ENCODE peak calls at places on chromosomes 1 and 21, in seven cellular contexts. F is K562; B is CD8-positive, alpha-beta T cell; K is heart left ventricle; X is endodermal cell; E is lower lobe of right lung; G is CD8-positive, alpha-beta memory T cell. R is an unnamed sample. For H3K4me1, the result is how much of the 10 kb centered on the place peaks cover.

GRCh38 chr1:229803601-229804217 is 177.7 kb downstream of the URB2 start:
- DNase-seq in X (no peak), F (no peak), E (no peak), B (no peak), G (no peak), K (no peak), R (no peak)

GRCh38 chr1:56080123-56080522 is 499.2 kb downstream of the PLPP3 start:
- DNase-seq in K (no peak), B (no peak), E (no peak), F (no peak), X (no peak), G (no peak), R (no peak)

GRCh38 chr1:40848530-40849189 is 13.5 kb downstream of the CITED4 start:
- DNase-seq in E (peak), G (no peak), B (no peak), X (peak), K (peak), F (peak), R (peak)

GRCh38 chr1:229619002-229619401 is 6.9 kb downstream of the TAF5L start:
- DNase-seq in F (no peak), K (no peak), B (no peak), X (no peak), E (no peak), G (no peak), R (no peak)

GRCh38 chr21:38816400-38816973 is 10.8 kb downstream of the ETS2 start:
- DNase-seq in G (no peak), X (no peak), F (no peak), B (no peak), E (no peak), K (no peak), R (no peak)

GRCh38 chr1:98426092-98426491 is 235.4 kb upstream of the SNX7 start:
- DNase-seq in K (no peak), B (no peak), G (no peak), F (no peak), E (no peak), X (no peak), R (no peak)

GRCh38 chr1:51329443-51330325 is 678 bp downstream of the TTC39A start:
- DNase-seq in B (no peak), K (peak), G (no peak), X (no peak), E (peak), F (no peak), R (peak)

GRCh38 chr1:200894712-200895447 is at the start of gene INAVA:
- DNase-seq in F (no peak), X (peak), B (no peak), K (no peak), G (no peak), E (peak), R (no peak)

GRCh38 chr1:221437924-221438323 is 304.0 kb downstream of the DUSP10 start:
- DNase-seq in B (no peak), X (no peak), K (no peak), G (no peak), F (no peak), E (no peak), R (no peak)

GRCh38 chr1:179831225-179831624 is 46.4 kb downstream of the TOR1AIP2 start:
- DNase-seq in B (no peak), E (no peak), K (no peak), G (no peak), F (no peak), X (no peak), R (no peak)

GRCh38 chr1:237507005-237507404 is 383.7 kb downstream of the ZP4 start:
- DNase-seq in B (no peak), X (no peak), K (no peak), E (no peak), G (no peak), F (no peak), R (no peak)

GRCh38 chr1:150061632-150062101 is 5.9 kb upstream of the VPS45 start:
- DNase-seq in B (no peak), F (no peak), E (no peak), G (no peak), X (no peak), K (no peak), R (no peak)

GRCh38 chr21:38818336-38818723 is 12.6 kb downstream of the ETS2 start:
- DNase-seq in E (no peak), K (no peak), X (no peak), F (no peak), B (no peak), G (no peak), R (no peak)

GRCh38 chr1:160707171-160708109 is 4.2 kb downstream of the CD48 start:
- DNase-seq in E (no peak), X (no peak), B (no peak), G (no peak), F (no peak), K (no peak), R (no peak)

GRCh38 chr1:204975568-204976235 is 67.3 kb upstream of the CNTN2 start:
- DNase-seq in E (no peak), B (peak), X (peak), K (no peak), G (peak), F (peak), R (no peak)

GRCh38 chr21:44866780-44867179 is 6.7 kb downstream of the PTTG1IP start:
- DNase-seq in K (no peak), B (no peak), G (no peak), X (no peak), F (no peak), E (no peak), R (peak)

GRCh38 chr21:33022828-33023573 is 2.7 kb upstream of the OLIG2 start:
- DNase-seq in G (no peak), E (no peak), K (no peak), B (no peak), X (peak), F (no peak), R (no peak)
- H3K4me1 ChIP-seq in G (under half), E (under half), K (under half), B (under half), X (under half), F (under half), R (under half)

DNA sequence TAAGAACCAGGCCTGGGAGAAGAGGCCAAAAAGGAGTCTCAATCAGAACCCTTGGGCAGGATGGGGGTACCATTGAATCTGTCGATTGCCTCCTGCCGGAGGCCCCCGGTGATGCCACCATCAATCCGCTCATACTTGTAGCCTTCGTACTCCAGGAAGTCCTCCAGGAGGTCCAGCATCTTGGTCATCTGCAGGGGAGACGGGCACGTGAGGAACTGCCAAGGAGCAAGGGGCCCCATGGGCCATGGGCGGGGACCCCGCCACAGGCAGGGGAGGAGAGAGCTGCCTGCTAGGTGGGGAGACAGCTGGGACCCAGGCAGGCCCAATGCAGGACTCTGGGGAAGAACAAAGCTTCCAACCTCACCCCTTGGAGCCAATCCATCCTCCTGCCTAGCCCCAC is 48.6 kb downstream of the CHD5 start:
- DNase-seq in X (no peak), E (peak), G (no peak), B (no peak), K (no peak), F (no peak), R (peak)
- H3K4me3 ChIP-seq in X (no peak), E (no peak), G (no peak), B (no peak), K (no peak), F (no peak), R (no peak)

DNA sequence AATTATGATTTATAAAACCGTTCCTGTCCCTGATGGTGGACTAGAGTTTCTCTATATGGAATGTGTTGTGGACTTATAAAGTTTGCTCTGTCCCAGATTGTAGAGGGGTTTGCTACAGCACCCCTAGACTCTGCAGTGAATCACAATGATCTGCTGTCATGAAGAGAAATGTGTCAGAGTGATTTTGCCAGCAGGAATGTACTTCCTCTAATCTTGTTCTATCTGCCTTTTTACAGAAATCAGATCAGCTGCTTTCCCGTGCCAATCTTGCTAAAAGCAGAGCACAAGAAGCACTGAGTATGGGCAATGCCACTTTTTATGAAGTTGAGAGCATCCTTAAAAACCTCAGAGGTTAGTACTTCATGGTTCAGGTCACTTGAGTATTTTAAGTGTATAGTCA is 52.0 kb downstream of the LAMC2 start:
- DNase-seq in B (no peak), E (no peak), G (no peak), F (no peak), K (no peak), X (no peak), R (no peak)
- H3K4me1 ChIP-seq in B (under half), E (under half), G (under half), F (under half), K (under half), X (under half), R (under half)

DNA sequence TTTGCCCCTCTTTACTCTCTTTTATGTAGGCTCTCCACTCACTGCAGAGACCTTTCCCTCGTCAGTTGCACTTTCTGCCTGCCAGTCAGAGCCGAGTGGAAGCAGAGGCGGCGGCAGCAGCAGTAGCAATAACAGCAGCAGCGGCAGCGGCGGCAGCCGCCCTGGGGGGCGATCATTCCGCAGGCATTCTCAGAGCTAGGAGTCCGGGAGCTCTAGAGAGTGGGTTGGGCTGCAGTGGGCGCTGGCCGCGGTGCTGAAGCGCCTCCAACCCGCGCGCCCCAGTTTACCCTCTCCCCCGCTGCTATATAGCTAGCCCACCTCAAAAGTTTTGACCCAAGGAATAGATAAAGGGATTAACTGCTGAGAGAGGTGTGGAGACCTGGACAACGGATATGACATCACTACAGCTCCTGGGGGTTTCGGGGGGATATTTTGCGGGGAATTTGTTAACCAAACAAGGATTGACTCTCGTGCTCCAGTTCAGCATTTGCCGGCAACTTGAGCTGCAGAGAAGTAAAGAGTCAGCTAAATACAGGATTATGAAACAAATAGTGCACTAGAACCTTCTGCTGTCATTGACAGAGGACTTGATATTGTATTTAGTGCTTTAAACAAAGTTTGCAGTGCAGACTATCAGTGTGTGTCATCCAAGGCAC is at the start of gene OLFM3:
- DNase-seq in F (no peak), K (peak), X (peak), E (no peak), G (no peak), B (no peak), R (no peak)
- H3K4me3 ChIP-seq in F (no peak), K (no peak), X (peak), E (no peak), G (no peak), B (no peak), R (no peak)

GRCh38 chr21:42858957-42859890 is 20.1 kb downstream of the WDR4 start:
- DNase-seq in K (no peak), F (no peak), G (no peak), X (peak), B (no peak), E (no peak), R (no peak)
- H3K4me1 ChIP-seq in K (under half), F (under half), G (under half), X (under half), B (under half), E (under half), R (under half)

DNA sequence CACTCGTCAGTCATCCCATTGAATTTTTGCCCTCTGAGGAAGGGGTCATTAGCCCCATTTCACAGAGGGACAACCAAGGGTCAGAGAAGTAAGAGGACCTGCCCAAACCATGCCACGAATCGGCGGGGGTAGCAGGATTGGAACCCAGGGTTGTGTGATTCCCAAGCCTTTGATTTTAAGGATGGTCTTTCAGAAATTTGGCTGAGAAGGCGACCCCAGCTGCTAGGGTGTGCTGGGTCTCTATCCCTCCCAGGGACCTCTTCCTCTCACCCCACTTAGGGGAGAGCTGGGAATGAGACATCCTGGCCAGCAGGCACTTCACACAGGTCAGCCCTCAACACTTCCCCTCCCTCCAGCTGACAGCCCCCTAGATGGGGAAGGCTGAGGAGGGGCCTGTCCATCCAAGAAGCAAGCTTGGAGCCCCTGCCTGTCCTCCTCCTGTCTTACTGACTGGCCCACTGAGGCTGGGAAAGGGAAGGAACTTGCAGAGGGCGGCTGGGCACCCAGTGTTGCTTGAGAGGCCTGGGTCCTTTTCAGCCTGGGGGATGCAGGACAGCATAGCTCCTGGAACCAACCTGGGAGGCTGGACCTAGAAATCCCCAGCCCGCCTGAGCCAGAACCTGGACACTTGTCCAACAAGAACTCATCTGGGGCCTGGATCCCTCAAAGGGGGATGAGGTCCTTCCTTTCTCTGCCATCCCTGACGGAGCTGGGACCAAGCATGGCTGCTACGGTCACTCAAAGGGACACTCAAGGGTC is 1.7 kb downstream of the SDC3 start:
- DNase-seq in K (peak), E (no peak), F (no peak), X (peak), G (no peak), B (no peak), R (no peak)
- H3K4me3 ChIP-seq in K (peak), E (peak), F (no peak), X (peak), G (no peak), B (no peak), R (no peak)

DNA sequence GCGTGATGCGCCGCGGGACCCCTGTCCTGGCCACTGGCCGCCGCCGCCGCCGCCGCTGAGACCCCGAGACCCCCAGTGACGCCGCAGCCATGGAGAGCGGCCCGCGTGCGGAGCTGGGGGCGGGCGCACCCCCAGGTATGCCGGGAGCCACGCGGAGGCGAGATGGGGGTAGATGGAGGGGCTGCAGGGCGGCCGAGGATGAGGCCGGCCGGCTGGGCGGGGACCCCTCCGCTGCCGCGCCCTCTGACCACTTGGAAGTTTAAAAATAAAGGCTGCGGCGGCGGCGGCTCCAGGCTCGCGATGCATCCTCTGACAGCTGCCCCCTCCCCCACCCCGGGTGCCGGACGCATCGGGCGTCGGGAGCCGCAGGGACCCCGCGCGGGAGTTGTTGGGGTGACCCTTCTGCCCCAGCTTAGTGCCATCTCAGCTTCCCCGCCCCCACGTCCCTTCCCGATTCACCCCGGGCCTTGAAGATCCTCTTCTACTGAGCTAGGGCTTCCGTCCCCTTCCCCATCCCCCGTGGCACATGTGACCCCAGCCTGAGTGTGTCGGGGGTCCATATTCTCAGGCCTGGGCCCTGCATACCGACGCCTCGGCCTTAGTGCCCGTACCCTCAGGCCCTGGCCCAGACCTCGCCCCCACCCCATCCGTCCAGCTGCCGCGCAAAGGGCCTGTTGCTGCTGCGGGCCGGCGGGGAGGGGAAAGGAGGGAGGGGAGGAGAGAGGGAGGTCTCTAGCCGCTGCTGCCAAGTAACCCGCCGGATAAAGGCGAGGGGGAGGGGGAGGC is 562 bp downstream of the MAP7D1 start:
- DNase-seq in F (peak), G (peak), B (peak), X (peak), E (peak), K (peak), R (peak)
- H3K4me1 ChIP-seq in F (half or more), G (half or more), B (half or more), X (under half), E (half or more), K (half or more), R (half or more)

DNA sequence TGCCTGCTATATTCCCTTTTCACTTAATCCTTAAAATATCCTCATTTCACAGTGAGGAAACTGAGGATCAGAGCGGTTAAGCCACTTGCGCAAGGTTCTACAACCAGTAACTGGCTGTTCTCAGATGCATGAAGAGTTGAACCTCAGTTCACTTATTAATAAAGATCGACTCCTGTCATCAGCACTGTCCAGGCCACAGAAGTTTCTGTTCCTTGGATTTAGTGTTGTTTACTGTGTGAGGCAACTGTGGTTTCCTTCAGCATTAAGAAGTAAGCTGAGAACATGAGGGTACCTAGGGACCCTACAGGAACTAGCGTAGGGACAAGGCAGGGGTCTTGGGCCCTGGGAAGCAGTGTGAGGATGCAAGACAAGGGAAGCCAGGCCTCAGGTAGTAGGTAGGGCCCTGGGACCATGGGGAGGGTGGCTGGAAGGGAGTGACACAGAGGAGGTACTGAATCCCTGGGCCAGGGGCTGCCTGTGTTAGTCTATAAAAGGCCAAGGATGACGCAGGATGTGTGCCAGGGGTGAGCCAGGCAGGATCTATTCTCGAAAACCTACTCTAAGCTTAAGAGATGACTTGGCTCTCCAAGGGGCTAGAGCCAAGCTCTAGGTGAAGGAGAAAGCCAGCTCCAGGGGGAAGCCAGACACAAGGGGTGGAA is 181.2 kb upstream of the CSF3R start:
- DNase-seq in F (no peak), G (no peak), X (no peak), K (no peak), B (no peak), E (no peak), R (no peak)
- H3K4me3 ChIP-seq in F (no peak), G (no peak), X (no peak), K (no peak), B (no peak), E (no peak), R (no peak)

R was measured in heart right ventricle.